ENCODE peak calls at places on chromosomes 5 and 9, in four cellular contexts. W is CD8-positive, alpha-beta memory T cell; B is right atrium auricular region; D is body of pancreas. A is an unnamed sample.

GRCh38 chr9:17829812-17830385 is 251.0 kb downstream of the SH3GL2 start:
- DNase-seq in W (no peak), B (no peak), D (no peak), A (no peak)

GRCh38 chr5:133240425-133241091 is 188.7 kb downstream of the HSPA4 start:
- DNase-seq in W (no peak), B (peak), D (no peak), A (no peak)

GRCh38 chr9:98977813-98978212 is 34.1 kb downstream of the COL15A1 start:
- DNase-seq in W (no peak), B (no peak), D (no peak), A (no peak)

GRCh38 chr5:168193518-168194240 is 97.8 kb upstream of the WWC1 start:
- DNase-seq in W (no peak), B (no peak), D (no peak), A (no peak)

GRCh38 chr9:131810351-131811170 is 70.7 kb upstream of the RAPGEF1 start:
- DNase-seq in W (no peak), B (no peak), D (no peak), A (no peak)

GRCh38 chr9:119052339-119053030 is 316.8 kb downstream of the BRINP1 start:
- DNase-seq in W (no peak), B (no peak), D (no peak), A (no peak)

GRCh38 chr9:81902191-81902590 is 26.0 kb upstream of the SPATA31D4 start:
- DNase-seq in W (no peak), B (no peak), D (no peak), A (no peak)

GRCh38 chr5:178304761-178305645 is 72.4 kb upstream of the PHYKPL start:
- DNase-seq in W (no peak), B (no peak), D (no peak), A (no peak)

GRCh38 chr5:110630350-110630749 is 96.1 kb downstream of the TMEM232 start:
- DNase-seq in W (no peak), B (no peak), D (no peak), A (no peak)

GRCh38 chr5:94480511-94480910 is 137.9 kb downstream of the KIAA0825 start:
- DNase-seq in W (no peak), B (no peak), D (no peak), A (no peak)

GRCh38 chr9:121942313-121942712 is 150.8 kb downstream of the TTLL11 start:
- DNase-seq in W (no peak), B (no peak), D (no peak), A (no peak)

GRCh38 chr5:150577378-150577777 is 63.1 kb upstream of the SYNPO start:
- DNase-seq in W (no peak), B (no peak), D (no peak), A (no peak)

GRCh38 chr5:32566319-32567111 is 18.8 kb upstream of the SUB1 start:
- DNase-seq in W (no peak), B (no peak), D (no peak), A (no peak)

GRCh38 chr5:107361945-107362344 is 308.8 kb downstream of the EFNA5 start:
- DNase-seq in W (no peak), B (peak), D (no peak), A (no peak)

GRCh38 chr9:108119530-108120113 is 630.1 kb upstream of the KLF4 start:
- DNase-seq in W (no peak), B (no peak), D (peak), A (no peak)

GRCh38 chr5:19564036-19564435 is 424.0 kb downstream of the CDH18 start:
- DNase-seq in W (no peak), B (no peak), D (no peak), A (no peak)

GRCh38 chr9:4334439-4334838 is 34.6 kb upstream of the GLIS3 start:
- DNase-seq in W (peak), B (peak), D (peak), A (no peak)

GRCh38 chr5:135490245-135491037 is 38.3 kb upstream of the TIFAB start:
- DNase-seq in W (no peak), B (no peak), D (no peak), A (no peak)

GRCh38 chr9:35826071-35826701 is 2.3 kb downstream of the FAM221B start:
- DNase-seq in W (peak), B (no peak), D (peak), A (no peak)

GRCh38 chr5:7629559-7629958 is 221.4 kb downstream of the CFAP90 start:
- DNase-seq in W (no peak), B (no peak), D (no peak), A (no peak)

GRCh38 chr9:2676466-2676865 is 40.8 kb upstream of the KCNV2 start:
- DNase-seq in W (no peak), B (no peak), D (peak), A (no peak)

GRCh38 chr5:108749130-108749861 is 1.6 kb downstream of the FER start:
- DNase-seq in W (peak), B (no peak), D (no peak), A (no peak)

GRCh38 chr5:152092580-152092979 is 167.9 kb upstream of the GLRA1 start:
- DNase-seq in W (no peak), B (no peak), D (no peak), A (no peak)

GRCh38 chr5:40754381-40755092 is 1.2 kb downstream of the TTC33 start:
- DNase-seq in W (peak), B (no peak), D (no peak), A (no peak)

GRCh38 chr9:21802418-21803000 is at the start of gene MTAP:
- DNase-seq in W (peak), B (peak), D (peak), A (peak)

GRCh38 chr5:88746438-88746882 is 136.5 kb downstream of the MEF2C start:
- DNase-seq in W (no peak), B (no peak), D (no peak), A (no peak)

GRCh38 chr5:68180286-68181038 is 35.1 kb upstream of the PIK3R1 start:
- DNase-seq in W (no peak), B (no peak), D (peak), A (no peak)

GRCh38 chr5:68458416-68458815 is 242.9 kb downstream of the PIK3R1 start:
- DNase-seq in W (peak), B (no peak), D (no peak), A (no peak)

GRCh38 chr9:81103597-81104471 is 585.5 kb downstream of the TLE1 start:
- DNase-seq in W (no peak), B (no peak), D (no peak), A (no peak)

GRCh38 chr5:111068208-111068607 is 3.3 kb upstream of the TSLP start:
- DNase-seq in W (no peak), B (no peak), D (no peak), A (no peak)

GRCh38 chr5:149561848-149562247 is 10.6 kb upstream of the CSNK1A1 start:
- DNase-seq in W (no peak), B (no peak), D (no peak), A (no peak)

GRCh38 chr5:139881145-139881733 is 85.6 kb downstream of the PSD2 start:
- DNase-seq in W (no peak), B (no peak), D (no peak), A (no peak)

GRCh38 chr9:107105784-107106183 is 177.3 kb upstream of the RAD23B start:
- DNase-seq in W (no peak), B (no peak), D (no peak), A (no peak)

GRCh38 chr5:157159209-157159751 is 6.8 kb downstream of the GARIN3 start:
- DNase-seq in W (peak), B (peak), D (no peak), A (no peak)

GRCh38 chr5:1931590-1932138 is 48.9 kb upstream of the IRX4 start:
- DNase-seq in W (no peak), B (no peak), D (peak), A (no peak)

GRCh38 chr9:15374310-15374709 is 48.4 kb upstream of the SNAPC3 start:
- DNase-seq in W (no peak), B (no peak), D (no peak), A (no peak)

GRCh38 chr5:113264061-113264460 is 170.7 kb downstream of the TSSK1B start:
- DNase-seq in W (no peak), B (no peak), D (no peak), A (no peak)

GRCh38 chr5:73369283-73369682 is 79.3 kb downstream of the FOXD1 start:
- DNase-seq in W (no peak), B (no peak), D (no peak), A (no peak)
- H3K27ac ChIP-seq in W (no peak), B (no peak), D (no peak), A (no peak)

GRCh38 chr5:171570244-171570819 is 150.9 kb downstream of the FGF18 start:
- DNase-seq in W (no peak), B (no peak), D (no peak), A (no peak)
- H3K27ac ChIP-seq in W (no peak), B (no peak), D (no peak), A (no peak)

GRCh38 chr5:73565969-73566547 is 515 bp downstream of the UTP15 start:
- DNase-seq in W (no peak), B (no peak), D (no peak), A (no peak)

GRCh38 chr5:73565166-73565968 is at the start of the genes ANKRA2 and UTP15:
- DNase-seq in W (peak), B (peak), D (peak), A (peak)

GRCh38 chr5:73564644-73565165 is 734 bp downstream of the ANKRA2 start:
- DNase-seq in W (peak), B (no peak), D (no peak), A (no peak)

GRCh38 chr5:73558950-73559349 is 6.5 kb downstream of the ANKRA2 start:
- DNase-seq in W (no peak), B (no peak), D (no peak), A (no peak)

GRCh38 chr5:73564018-73564417 is 1.4 kb downstream of the ANKRA2 start:
- DNase-seq in W (no peak), B (no peak), D (no peak), A (no peak)
- H3K27ac ChIP-seq in W (no peak), B (peak), D (no peak), A (no peak)

DNA sequence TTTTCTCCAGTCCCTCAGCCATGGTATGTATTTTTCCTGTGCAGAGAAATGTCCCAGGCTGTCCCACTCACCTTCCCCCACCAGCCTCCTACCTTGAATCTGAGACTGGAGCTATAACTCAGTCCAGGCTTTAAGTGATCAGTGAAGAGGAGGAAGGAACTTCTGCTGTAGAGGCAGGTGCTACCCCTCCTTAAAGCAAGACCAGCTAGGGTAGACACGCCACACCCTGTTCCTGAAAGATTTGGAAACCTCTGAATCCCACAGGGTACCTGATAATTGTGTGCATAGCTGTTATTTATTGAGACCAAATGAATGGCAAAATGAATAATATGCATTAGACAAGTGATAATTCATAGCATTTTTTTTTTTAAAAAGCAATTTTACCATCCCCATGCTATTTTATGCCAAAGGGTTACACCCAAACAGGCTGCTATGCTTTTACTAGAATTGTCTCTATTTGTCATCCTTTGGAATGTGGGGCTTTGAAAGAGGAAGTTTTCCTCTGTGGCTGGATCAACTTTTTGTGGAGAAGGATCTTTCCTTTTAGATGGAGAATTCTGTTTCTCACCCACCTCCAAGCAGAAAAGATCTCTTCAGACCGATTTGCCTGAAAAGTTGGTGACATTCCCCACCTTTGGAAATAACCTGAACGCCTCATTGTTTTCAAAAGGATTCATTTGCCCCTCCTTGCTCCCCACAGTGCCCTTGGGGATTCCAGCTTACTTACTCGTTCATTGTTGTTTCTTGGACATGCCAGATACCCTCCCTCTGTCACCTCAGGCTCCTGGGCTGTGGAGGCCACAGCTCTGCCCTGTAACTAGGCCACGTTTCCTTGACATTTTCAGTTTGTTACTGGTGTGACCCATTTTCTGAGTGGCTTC is 248.8 kb downstream of the NR3C1 start:
- DNase-seq in W (no peak), B (no peak), D (no peak), A (no peak)
- H3K27ac ChIP-seq in W (no peak), B (peak), D (no peak), A (peak)

GRCh38 chr9:136572596-136573313 is 26.9 kb upstream of the NOTCH1 start:
- DNase-seq in W (no peak), B (no peak), D (no peak), A (no peak)
- H3K27ac ChIP-seq in W (no peak), B (peak), D (peak), A (no peak)

GRCh38 chr9:77819672-77820071 is 171.6 kb upstream of the GNA14 start:
- DNase-seq in W (no peak), B (no peak), D (no peak), A (no peak)

GRCh38 chr9:77815260-77815659 is 167.1 kb upstream of the GNA14 start:
- DNase-seq in W (no peak), B (no peak), D (no peak), A (no peak)

GRCh38 chr9:77816641-77817341 is 168.7 kb upstream of the GNA14 start:
- DNase-seq in W (no peak), B (no peak), D (no peak), A (no peak)

GRCh38 chr9:77817590-77818311 is 169.6 kb upstream of the GNA14 start:
- DNase-seq in W (no peak), B (no peak), D (no peak), A (no peak)

DNA sequence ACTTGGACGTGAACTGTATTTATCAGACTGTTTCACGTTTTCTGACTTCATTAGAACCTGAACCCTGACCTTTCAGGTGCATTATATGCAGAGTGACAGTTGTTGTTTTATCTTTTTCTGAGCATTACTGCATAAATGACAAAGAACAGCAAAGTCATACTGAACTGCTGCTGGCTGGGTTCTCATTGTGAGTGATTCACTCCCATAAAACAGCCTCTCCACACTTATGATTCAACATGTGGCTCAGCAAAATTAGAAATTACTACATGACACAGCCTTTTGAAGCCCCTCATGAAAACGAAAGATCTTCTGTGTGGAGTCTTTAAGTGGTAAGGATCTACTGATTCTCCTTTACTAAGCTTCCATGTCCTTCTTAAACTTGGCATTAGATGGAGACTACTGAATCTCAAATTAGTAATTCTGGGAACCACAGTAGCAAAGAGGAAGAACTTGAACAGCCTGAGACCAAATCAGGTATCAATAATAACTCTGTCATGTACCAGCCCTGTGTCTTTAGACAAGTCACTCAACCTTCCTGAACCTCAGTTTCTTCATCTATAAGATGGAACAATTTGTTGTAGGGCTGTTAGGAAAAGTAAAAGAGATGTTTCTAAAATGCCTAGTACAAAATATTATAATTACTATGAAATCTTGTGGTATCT is 172.3 kb upstream of the GNA14 start:
- DNase-seq in W (no peak), B (no peak), D (no peak), A (no peak)
- H3K27ac ChIP-seq in W (no peak), B (no peak), D (no peak), A (no peak)

A was measured in esophagus squamous epithelium.